ENCODE peak calls at places on chromosomes 12 and 14, in five cellular contexts. G is Kasumi-1, I is ureter, H is D341Med, F is NCI-H460. D is an unnamed sample.
A peak's percentile ranks its signal among the peaks of the same experiment; 100 is the strongest.

GRCh38 chr12:1760566-1761382 is 59.6 kb upstream of the LRTM2 start:
- DNase-seq in G (no peak), I (no peak), H (no peak), F (peak; percentile 69), D (peak; percentile 95)

GRCh38 chr12:102879144-102879763 is 37.8 kb downstream of the PAH start:
- DNase-seq in G (peak; percentile 63), I (no peak), H (peak; percentile 72), F (peak; percentile 79), D (no peak)

GRCh38 chr14:52706286-52706685 is 714 bp upstream of the PSMC6 start:
- DNase-seq in G (peak; percentile 53), I (no peak), H (no peak), F (no peak), D (no peak)

GRCh38 chr12:25875661-25876060 is 82.8 kb upstream of the RASSF8 start:
- DNase-seq in G (no peak), I (no peak), H (no peak), F (no peak), D (no peak)

GRCh38 chr14:70148911-70149675 is 39.7 kb downstream of the SLC8A3 start:
- DNase-seq in G (no peak), I (no peak), H (no peak), F (no peak), D (no peak)

GRCh38 chr12:108734200-108734906 is 3.0 kb upstream of the CORO1C start:
- DNase-seq in G (peak; percentile 45), I (no peak), H (no peak), F (peak; percentile 52), D (peak; percentile 98)

GRCh38 chr12:4224211-4224878 is 49.2 kb upstream of the CCND2 start:
- DNase-seq in G (no peak), I (peak; percentile 39), H (no peak), F (no peak), D (no peak)

GRCh38 chr12:29051221-29051620 is 97.9 kb upstream of the FAR2 start:
- DNase-seq in G (no peak), I (no peak), H (no peak), F (no peak), D (no peak)

GRCh38 chr12:16112626-16113560 is 164.6 kb downstream of the SLC15A5 start:
- DNase-seq in G (no peak), I (no peak), H (peak; percentile 56), F (no peak), D (no peak)

GRCh38 chr12:49200882-49201594 is 12.2 kb upstream of the TUBA1A start:
- DNase-seq in G (peak; percentile 64), I (no peak), H (peak; percentile 59), F (peak; percentile 84), D (no peak)

GRCh38 chr12:33438890-33439586 is 581 bp downstream of the SYT10 start:
- DNase-seq in G (no peak), I (no peak), H (peak; percentile 68), F (no peak), D (no peak)

GRCh38 chr14:68952544-68953535 is 26.3 kb downstream of the ACTN1 start:
- DNase-seq in G (no peak), I (no peak), H (peak; percentile 72), F (no peak), D (no peak)

GRCh38 chr14:24113801-24114535 is 609 bp upstream of the DCAF11 start:
- DNase-seq in G (peak; percentile 93), I (peak; percentile 89), H (peak; percentile 85), F (peak; percentile 88), D (peak; percentile 100)

GRCh38 chr12:39840422-39840821 is 220.8 kb upstream of the ABCD2 start:
- DNase-seq in G (no peak), I (no peak), H (no peak), F (no peak), D (no peak)

GRCh38 chr12:27592548-27592947 is 68.5 kb downstream of the PPFIBP1 start:
- DNase-seq in G (no peak), I (no peak), H (no peak), F (no peak), D (no peak)

GRCh38 chr14:28577187-28577586 is 189.4 kb upstream of the FOXG1 start:
- DNase-seq in G (no peak), I (no peak), H (no peak), F (no peak), D (no peak)

GRCh38 chr14:64971890-64972785 is at the start of gene RAB15:
- DNase-seq in G (peak; percentile 25), I (no peak), H (peak; percentile 85), F (no peak), D (no peak)

GRCh38 chr14:76957224-76957881 is 71.2 kb downstream of the IRF2BPL start:
- DNase-seq in G (no peak), I (no peak), H (no peak), F (no peak), D (no peak)

GRCh38 chr14:79914595-79914994 is 296.7 kb downstream of the DIO2 start:
- DNase-seq in G (no peak), I (no peak), H (no peak), F (no peak), D (no peak)

GRCh38 chr12:95643251-95643650 is 92.0 kb upstream of the USP44 start:
- DNase-seq in G (no peak), I (no peak), H (no peak), F (no peak), D (no peak)

GRCh38 chr14:58239259-58240210 is 5.1 kb upstream of the PSMA3 start:
- DNase-seq in G (peak; percentile 57), I (peak; percentile 86), H (peak; percentile 40), F (peak; percentile 62), D (peak; percentile 46)

GRCh38 chr12:8035440-8036010 is 3.0 kb downstream of the FOXJ2 start:
- DNase-seq in G (no peak), I (no peak), H (no peak), F (no peak), D (no peak)

GRCh38 chr12:112447106-112447505 is 28.4 kb downstream of the PTPN11 start:
- DNase-seq in G (peak; percentile 62), I (no peak), H (no peak), F (no peak), D (no peak)

GRCh38 chr12:50243507-50243906 is 39.8 kb downstream of the LIMA1 start:
- DNase-seq in G (no peak), I (no peak), H (no peak), F (no peak), D (no peak)

GRCh38 chr12:52087961-52088820 is 8.7 kb downstream of the SMIM41 start:
- DNase-seq in G (no peak), I (no peak), H (peak; percentile 63), F (no peak), D (no peak)

GRCh38 chr14:69726761-69727511 is 40.0 kb upstream of the SRSF5 start:
- DNase-seq in G (peak; percentile 71), I (peak; percentile 84), H (peak; percentile 95), F (peak; percentile 63), D (peak; percentile 39)

GRCh38 chr12:75877588-75878381 is 153.8 kb downstream of the PHLDA1 start:
- DNase-seq in G (no peak), I (no peak), H (peak; percentile 67), F (no peak), D (no peak)

GRCh38 chr12:25682421-25682820 is 129.3 kb upstream of the LMNTD1 start:
- DNase-seq in G (no peak), I (no peak), H (no peak), F (no peak), D (no peak)

GRCh38 chr14:24818823-24819341 is 184.9 kb upstream of the GZMB start:
- DNase-seq in G (no peak), I (no peak), H (no peak), F (no peak), D (no peak)

GRCh38 chr12:10143205-10143604 is 13.2 kb upstream of the CLEC7A start:
- DNase-seq in G (no peak), I (no peak), H (no peak), F (no peak), D (no peak)

GRCh38 chr12:39199371-39199770 is 243.5 kb downstream of the KIF21A start:
- DNase-seq in G (no peak), I (no peak), H (peak; percentile 30), F (no peak), D (no peak)

GRCh38 chr12:52232916-52233461 is at the start of gene KRT7:
- DNase-seq in G (no peak), I (peak; percentile 82), H (no peak), F (no peak), D (no peak)

GRCh38 chr12:120940799-120941198 is 36.6 kb upstream of the SPPL3 start:
- DNase-seq in G (no peak), I (no peak), H (no peak), F (no peak), D (no peak)

GRCh38 chr12:132133952-132134652 is 10.0 kb downstream of the DDX51 start:
- DNase-seq in G (no peak), I (no peak), H (peak; percentile 41), F (no peak), D (no peak)

D was measured in HepG2.